ENCODE peak calls at places on chromosomes 11 and 22, in six cellular contexts. Y is IMR-90, E is mesenchymal stem cell, T is H9, N is neuronal stem cell, K is H1. O is an unnamed sample.

GRCh38 chr11:67378544-67378943 is 5.1 kb upstream of the CLCF1 start:
- DNase-seq in Y (no peak), E (no peak), T (no peak), N (no peak), K (no peak), O (no peak)

GRCh38 chr11:118008271-118008903 is 22.2 kb downstream of the IL10RA start:
- DNase-seq in Y (no peak), E (no peak), T (no peak), N (no peak), K (no peak), O (no peak)

GRCh38 chr22:22226448-22227187 is 18.0 kb upstream of the VPREB1 start:
- DNase-seq in Y (no peak), E (no peak), T (no peak), N (no peak), K (no peak), O (no peak)

GRCh38 chr11:87878373-87878779 is 296.9 kb downstream of the RAB38 start:
- DNase-seq in Y (peak), E (peak), T (no peak), N (no peak), K (no peak), O (peak)

GRCh38 chr22:40791241-40791640 is 27.9 kb downstream of the SLC25A17 start:
- DNase-seq in Y (no peak), E (no peak), T (no peak), N (no peak), K (no peak), O (no peak)

GRCh38 chr11:64080390-64080789 is 44.7 kb downstream of the FLRT1 start:
- DNase-seq in Y (no peak), E (no peak), T (no peak), N (no peak), K (no peak), O (no peak)

GRCh38 chr11:34331329-34331728 is 26.5 kb downstream of the ABTB2 start:
- DNase-seq in Y (peak), E (no peak), T (no peak), N (no peak), K (no peak), O (no peak)

GRCh38 chr11:102831709-102832492 is 11.5 kb downstream of the MMP3 start:
- DNase-seq in Y (no peak), E (no peak), T (peak), N (no peak), K (no peak), O (no peak)

GRCh38 chr11:11978098-11978637 is 30.3 kb downstream of the DKK3 start:
- DNase-seq in Y (no peak), E (no peak), T (no peak), N (no peak), K (no peak), O (no peak)

GRCh38 chr11:8068605-8069221 is 12.3 kb upstream of the TUB start:
- DNase-seq in Y (peak), E (peak), T (peak), N (no peak), K (no peak), O (no peak)

GRCh38 chr22:43310311-43310710 is 32.9 kb downstream of the SCUBE1 start:
- DNase-seq in Y (no peak), E (no peak), T (no peak), N (no peak), K (no peak), O (no peak)

GRCh38 chr22:30421695-30422480 is 3.7 kb upstream of the MTFP1 start:
- DNase-seq in Y (no peak), E (peak), T (no peak), N (no peak), K (no peak), O (no peak)

GRCh38 chr11:10309163-10310093 is 4.6 kb downstream of the ADM start:
- DNase-seq in Y (peak), E (peak), T (peak), N (no peak), K (no peak), O (peak)

GRCh38 chr22:50281957-50282356 is 11.8 kb upstream of the MAPK11 start:
- DNase-seq in Y (no peak), E (no peak), T (no peak), N (no peak), K (no peak), O (no peak)

GRCh38 chr11:46417711-46418110 is 26.1 kb upstream of the CHRM4 start:
- DNase-seq in Y (no peak), E (no peak), T (no peak), N (peak), K (no peak), O (no peak)

GRCh38 chr11:109729761-109730160 is 307.8 kb downstream of the C11orf87 start:
- DNase-seq in Y (no peak), E (no peak), T (no peak), N (no peak), K (no peak), O (no peak)

GRCh38 chr11:34558673-34559072 is 45.1 kb upstream of the ELF5 start:
- DNase-seq in Y (no peak), E (no peak), T (no peak), N (no peak), K (no peak), O (peak)

GRCh38 chr11:2509481-2510001 is 64.7 kb downstream of the KCNQ1 start:
- DNase-seq in Y (no peak), E (no peak), T (peak), N (no peak), K (no peak), O (no peak)

GRCh38 chr11:2510626-2511402 is 66.0 kb downstream of the KCNQ1 start:
- DNase-seq in Y (no peak), E (no peak), T (no peak), N (no peak), K (no peak), O (no peak)

GRCh38 chr11:2507212-2507901 is 62.5 kb downstream of the KCNQ1 start:
- DNase-seq in Y (no peak), E (no peak), T (no peak), N (no peak), K (no peak), O (no peak)

GRCh38 chr11:2508793-2509192 is 64.0 kb downstream of the KCNQ1 start:
- DNase-seq in Y (no peak), E (no peak), T (peak), N (no peak), K (no peak), O (no peak)

DNA sequence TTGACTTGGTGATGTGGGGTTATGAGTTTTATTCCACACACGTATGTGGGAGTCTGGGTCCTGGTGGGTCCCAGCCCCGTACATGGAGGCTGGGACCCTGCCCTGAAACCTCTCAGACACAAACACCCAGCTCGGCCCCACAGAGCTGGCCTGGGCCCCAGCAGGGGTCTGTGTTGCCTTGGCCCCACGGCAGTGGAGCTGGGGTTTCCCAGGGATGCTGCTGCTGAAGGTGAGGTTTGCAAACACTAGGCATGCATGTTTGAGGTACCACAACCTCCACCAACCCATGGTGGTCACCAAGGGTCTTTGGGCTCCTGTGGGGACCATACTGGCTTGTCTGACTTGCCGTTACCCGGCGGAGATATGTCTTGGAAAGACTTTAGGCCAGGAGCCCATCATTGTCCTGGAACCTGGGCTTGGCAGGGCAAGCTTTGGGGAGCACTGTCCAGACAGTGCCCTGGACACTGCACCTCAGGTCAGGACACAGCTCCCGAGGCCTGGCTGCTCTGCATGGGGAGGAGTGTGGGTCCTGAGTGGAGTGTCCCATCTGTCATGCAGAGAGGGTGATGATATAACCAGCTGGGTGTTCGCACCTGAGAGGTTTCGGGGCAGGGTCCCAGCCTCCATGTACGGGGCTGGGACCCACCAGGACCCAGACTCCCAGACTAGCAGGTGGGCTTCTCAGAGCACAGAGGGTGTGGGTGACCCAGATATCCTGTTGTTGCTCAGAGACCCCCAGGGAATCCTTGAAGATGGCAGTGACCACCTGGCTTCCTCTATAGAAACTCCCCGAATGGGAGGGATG is 63.3 kb downstream of the KCNQ1 start:
- DNase-seq in Y (no peak), E (no peak), T (peak), N (no peak), K (no peak), O (no peak)
- H2BK15ac ChIP-seq in Y (no peak), E (no peak), T (no peak), N (no peak), K (no peak), O (no peak)

GRCh38 chr11:124086447-124086846 is 28.8 kb upstream of the VWA5A start:
- DNase-seq in Y (no peak), E (no peak), T (no peak), N (no peak), K (no peak), O (peak)
- H2BK15ac ChIP-seq in Y (no peak), E (no peak), T (no peak), N (no peak), K (no peak), O (no peak)

GRCh38 chr11:22275600-22275999 is 62.6 kb upstream of the SLC17A6 start:
- DNase-seq in Y (no peak), E (no peak), T (no peak), N (no peak), K (no peak), O (no peak)
- H2BK15ac ChIP-seq in Y (no peak), E (no peak), T (no peak), N (no peak), K (no peak), O (no peak)

DNA sequence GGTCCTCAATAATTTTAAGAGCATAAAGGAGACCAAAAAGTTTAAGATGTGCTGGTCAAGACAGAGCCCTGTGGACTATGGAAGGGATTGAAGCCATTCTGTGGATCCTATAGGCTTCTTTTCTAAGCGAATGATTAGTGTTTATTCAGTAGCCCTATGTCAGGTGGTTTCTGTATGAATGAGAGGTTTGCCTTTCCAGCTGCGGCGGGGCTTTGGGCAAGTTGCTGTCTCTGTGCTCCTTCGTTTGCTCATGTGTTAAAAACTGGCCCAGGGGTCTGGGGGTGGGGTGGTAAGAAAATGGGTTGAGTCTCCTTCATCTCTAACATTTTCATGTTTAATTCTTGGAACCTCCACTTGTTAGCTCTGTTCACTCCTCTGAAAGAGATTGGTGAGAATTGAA is 105.3 kb downstream of the PTPRJ start:
- DNase-seq in Y (no peak), E (no peak), T (no peak), N (no peak), K (no peak), O (no peak)
- H2BK15ac ChIP-seq in Y (no peak), E (no peak), T (no peak), N (no peak), K (no peak), O (no peak)

DNA sequence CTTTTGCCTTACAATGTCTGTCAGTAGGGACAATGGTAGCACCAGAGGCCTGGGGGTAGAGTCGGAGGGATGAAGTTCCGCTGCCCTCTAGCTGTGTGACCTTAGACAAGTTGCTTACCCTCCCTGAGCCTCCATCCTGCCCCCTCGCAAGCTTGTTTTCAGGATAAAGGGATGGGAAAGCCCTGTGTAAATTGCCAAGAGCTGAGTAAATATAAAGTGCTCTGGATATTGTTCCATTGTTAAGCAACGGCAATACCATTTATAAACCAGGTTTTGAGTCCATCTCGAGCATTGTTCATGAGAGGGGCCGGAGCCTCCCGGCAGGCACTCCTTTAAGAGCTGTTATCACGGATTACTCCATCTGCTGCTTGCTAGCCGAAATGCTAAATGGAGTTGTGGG is 72.9 kb downstream of the ZBTB16 start:
- DNase-seq in Y (no peak), E (no peak), T (no peak), N (no peak), K (no peak), O (peak)
- H2BK15ac ChIP-seq in Y (no peak), E (no peak), T (no peak), N (no peak), K (no peak), O (no peak)

O was measured in mesendoderm.